ENCODE peak calls at places on chromosomes 6 and 20, in seven cellular contexts. L is left ventricle myocardium inferior, P is left lung, U is AG09309, D is GM13976, Q is astrocyte, I is psoas muscle. H is an unnamed sample.

GRCh38 chr6:51793393-51793792 is 294.0 kb downstream of the PKHD1 start:
- DNase-seq in L (no peak), P (no peak), U (no peak), D (no peak), Q (no peak), I (no peak), H (no peak)

GRCh38 chr6:134247271-134247833 is 70.6 kb downstream of the SGK1 start:
- DNase-seq in L (no peak), P (no peak), U (no peak), D (peak), Q (no peak), I (no peak), H (no peak)

GRCh38 chr20:45085867-45086266 is 15.1 kb downstream of the KCNS1 start:
- DNase-seq in L (no peak), P (no peak), U (no peak), D (no peak), Q (no peak), I (no peak), H (no peak)

GRCh38 chr6:44820366-44821158 is 433.1 kb downstream of the CDC5L start:
- DNase-seq in L (no peak), P (no peak), U (no peak), D (no peak), Q (peak), I (no peak), H (no peak)

GRCh38 chr20:21077809-21078345 is 28.3 kb downstream of the LINC00237 start:
- DNase-seq in L (no peak), P (no peak), U (no peak), D (no peak), Q (no peak), I (no peak), H (no peak)

GRCh38 chr6:29770286-29770685 is 47.1 kb downstream of the HLA-F start:
- DNase-seq in L (no peak), P (no peak), U (no peak), D (no peak), Q (no peak), I (no peak), H (no peak)

GRCh38 chr6:98146656-98147055 is 687.7 kb upstream of the POU3F2 start:
- DNase-seq in L (no peak), P (no peak), U (no peak), D (no peak), Q (peak), I (no peak), H (no peak)

GRCh38 chr6:4259391-4259790 is 124.0 kb upstream of the ECI2 start:
- DNase-seq in L (no peak), P (no peak), U (no peak), D (no peak), Q (no peak), I (no peak), H (no peak)

GRCh38 chr20:36969478-36970186 is 18.1 kb upstream of the SAMHD1 start:
- DNase-seq in L (no peak), P (no peak), U (no peak), D (no peak), Q (no peak), I (no peak), H (no peak)

GRCh38 chr6:44228031-44228430 is 4.6 kb downstream of the SLC29A1 start:
- DNase-seq in L (no peak), P (no peak), U (no peak), D (peak), Q (no peak), I (no peak), H (no peak)

GRCh38 chr6:32095338-32096086 is 13.6 kb downstream of the TNXB start:
- DNase-seq in L (no peak), P (no peak), U (no peak), D (no peak), Q (no peak), I (peak), H (no peak)

GRCh38 chr20:51542894-51543788 is 622 bp upstream of the NFATC2 start:
- DNase-seq in L (no peak), P (no peak), U (no peak), D (no peak), Q (no peak), I (no peak), H (no peak)

GRCh38 chr6:83370607-83371006 is 60.2 kb downstream of the ME1 start:
- DNase-seq in L (no peak), P (no peak), U (no peak), D (no peak), Q (no peak), I (no peak), H (no peak)

GRCh38 chr6:110643175-110643574 is 166.8 kb upstream of the SLC22A16 start:
- DNase-seq in L (no peak), P (no peak), U (no peak), D (no peak), Q (peak), I (no peak), H (no peak)

GRCh38 chr20:43667341-43668132 is 623 bp downstream of the MYBL2 start:
- DNase-seq in L (no peak), P (no peak), U (no peak), D (peak), Q (no peak), I (no peak), H (peak)

GRCh38 chr6:17519120-17519519 is 81.0 kb upstream of the FAM8A1 start:
- DNase-seq in L (no peak), P (no peak), U (no peak), D (no peak), Q (peak), I (no peak), H (no peak)

GRCh38 chr6:190596-191395 is 101.5 kb upstream of the DUSP22 start:
- DNase-seq in L (no peak), P (no peak), U (no peak), D (no peak), Q (no peak), I (no peak), H (no peak)
- TF ChIP-seq CTCF in L (no peak), P (no peak), U (no peak), D (peak), Q (no peak), I (no peak), H (no peak)

GRCh38 chr20:62614961-62615680 is 27.2 kb upstream of the SLCO4A1 start:
- DNase-seq in L (no peak), P (no peak), U (no peak), D (no peak), Q (no peak), I (no peak), H (no peak)
- TF ChIP-seq CTCF in L (no peak), P (no peak), U (no peak), D (no peak), Q (no peak), I (no peak), H (no peak)

GRCh38 chr6:108362455-108362854 is 67.6 kb downstream of the AFG1L start:
- DNase-seq in L (no peak), P (no peak), U (no peak), D (no peak), Q (no peak), I (no peak), H (no peak)
- TF ChIP-seq CTCF in L (no peak), P (no peak), U (no peak), D (no peak), Q (no peak), I (no peak), H (no peak)

DNA sequence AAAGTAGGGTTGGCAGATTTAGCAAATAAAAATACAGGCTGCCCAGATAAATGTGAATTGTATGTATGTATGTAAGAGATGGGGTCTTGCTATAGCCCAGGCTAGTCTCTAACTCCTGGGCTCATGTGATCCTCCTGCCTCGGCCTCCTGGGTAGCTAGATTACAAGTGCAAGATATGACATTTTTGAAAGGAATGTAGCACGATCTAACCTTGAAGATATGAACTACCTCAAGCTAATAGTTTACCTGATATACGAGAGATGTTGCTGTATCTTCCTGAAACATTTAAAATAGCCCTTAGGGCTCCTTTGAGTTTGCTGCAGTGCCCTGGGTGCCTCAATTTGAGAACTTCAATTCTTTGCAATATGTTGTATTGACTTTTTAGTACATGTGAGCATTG is 42.1 kb downstream of the AFG1L start:
- DNase-seq in L (no peak), P (no peak), U (no peak), D (no peak), Q (no peak), I (no peak), H (no peak)
- TF ChIP-seq CTCF in L (no peak), P (no peak), U (no peak), D (no peak), Q (no peak), I (no peak), H (no peak)

DNA sequence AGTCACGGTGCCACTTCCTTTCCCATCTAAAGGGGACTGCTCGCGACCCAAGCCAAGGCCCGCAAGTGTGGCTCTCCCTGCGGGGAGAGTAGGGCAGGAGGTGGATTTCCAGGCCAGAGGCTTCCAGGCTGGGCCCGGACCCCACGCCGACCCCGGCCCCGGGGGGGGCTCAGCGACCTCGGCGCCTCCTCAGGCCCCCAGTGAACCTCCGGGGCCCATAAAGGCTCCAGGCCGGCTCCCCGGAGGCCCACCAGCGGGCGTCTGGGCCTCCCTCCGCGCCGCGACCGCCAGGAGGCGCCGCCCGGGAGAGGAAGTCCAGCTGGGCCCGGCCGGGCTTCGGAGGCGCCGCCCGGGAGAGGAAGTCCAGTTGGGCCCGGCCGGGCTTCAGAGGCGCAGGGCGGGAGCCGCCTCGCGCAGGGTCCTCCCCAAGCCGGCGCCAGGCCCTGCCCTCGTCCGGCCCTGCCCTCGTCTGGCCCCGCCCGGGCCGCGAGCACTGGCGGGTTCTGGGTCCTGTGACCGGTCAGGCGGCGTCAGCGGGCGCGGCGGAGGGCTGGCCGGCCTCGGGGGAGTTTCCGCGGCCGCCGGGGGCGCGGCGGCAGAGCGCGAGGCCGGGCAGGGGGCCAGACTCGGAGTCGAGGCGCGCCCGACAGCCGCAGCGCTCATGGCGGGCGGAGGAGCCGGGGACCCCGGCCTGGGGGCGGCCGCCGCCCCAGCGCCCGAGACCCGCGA is at the start of gene RAB32:
- DNase-seq in L (peak), P (peak), U (peak), D (peak), Q (peak), I (peak), H (peak)
- TF ChIP-seq CTCF in L (peak), P (peak), U (peak), D (peak), Q (peak), I (peak), H (peak)

GRCh38 chr6:36735110-36735971 is 37.7 kb downstream of the RAB44 start:
- DNase-seq in L (peak), P (peak), U (peak), D (peak), Q (peak), I (peak), H (no peak)
- TF ChIP-seq CTCF in L (peak), P (no peak), U (peak), D (no peak), Q (no peak), I (no peak), H (no peak)

DNA sequence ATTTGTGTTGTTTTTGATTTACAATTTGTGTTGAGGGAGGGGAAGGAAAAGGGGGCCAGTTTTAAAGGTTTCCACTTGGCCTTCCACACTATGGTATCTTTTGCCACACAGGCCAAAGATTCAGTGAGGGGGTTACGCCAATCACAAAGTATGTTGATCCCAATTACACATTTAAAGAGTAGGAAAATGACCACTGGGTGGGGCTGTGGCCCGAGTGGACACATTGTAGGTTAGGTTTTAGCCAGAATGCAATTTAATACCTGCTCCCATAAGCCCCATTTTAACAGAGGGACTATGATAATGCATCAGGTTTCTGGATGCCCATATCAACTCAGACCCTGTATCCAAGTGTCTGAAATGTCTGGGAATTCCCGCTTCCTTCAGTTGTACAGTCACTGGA is 15.6 kb downstream of the VGLL2 start:
- DNase-seq in L (no peak), P (no peak), U (no peak), D (no peak), Q (no peak), I (no peak), H (peak)
- TF ChIP-seq CTCF in L (peak), P (no peak), U (peak), D (no peak), Q (peak), I (peak), H (peak)

GRCh38 chr20:23199356-23199755 is 113.2 kb upstream of the CD93 start:
- DNase-seq in L (no peak), P (no peak), U (no peak), D (no peak), Q (no peak), I (no peak), H (no peak)
- TF ChIP-seq CTCF in L (no peak), P (no peak), U (no peak), D (no peak), Q (no peak), I (no peak), H (no peak)

H was measured in BE2C.